ENCODE peak calls at places on chromosome 10, in eight cellular contexts. Q is A549, R is heart left ventricle, G is upper lobe of right lung, M is psoas muscle, H is fibroblast of lung, U is IMR-90, T is heart right ventricle. K is an unnamed sample.

GRCh38 chr10:13997650-13998049 is 333.1 kb downstream of the FRMD4A start:
- DNase-seq in Q (no peak), G (no peak), U (no peak), H (no peak), M (no peak), R (no peak), T (no peak), K (peak; percentile 40)

GRCh38 chr10:103816431-103816830 is 38.9 kb downstream of the SH3PXD2A start:
- DNase-seq in T (no peak), G (no peak), H (peak; percentile 75), Q (no peak), R (no peak), M (no peak), U (peak; percentile 62), K (no peak)

GRCh38 chr10:69358148-69358795 is 58.4 kb downstream of the TACR2 start:
- DNase-seq in T (no peak), H (no peak), U (no peak), R (no peak), Q (no peak), G (no peak), M (no peak), K (no peak)

GRCh38 chr10:100403734-100404133 is 56.7 kb downstream of the SCD start:
- DNase-seq in Q (no peak), T (no peak), R (no peak), M (no peak), G (no peak), H (no peak), U (no peak), K (no peak)

GRCh38 chr10:133458021-133458709 is 4.4 kb downstream of the SCART1 start:
- DNase-seq in T (no peak), H (no peak), Q (no peak), R (no peak), G (no peak), U (no peak), M (no peak), K (peak; percentile 38)

GRCh38 chr10:113424304-113424721 is 128.5 kb upstream of the HABP2 start:
- DNase-seq in U (no peak), G (no peak), Q (no peak), T (no peak), R (no peak), M (peak; percentile 38), H (no peak), K (no peak)

GRCh38 chr10:30984563-30985328 is 46.9 kb downstream of the ZNF438 start:
- DNase-seq in H (peak; percentile 56), R (no peak), M (no peak), Q (no peak), T (no peak), G (no peak), U (no peak), K (no peak)

GRCh38 chr10:77168861-77169260 is 468.7 kb downstream of the KCNMA1 start:
- DNase-seq in R (no peak), M (no peak), U (no peak), G (no peak), H (no peak), T (no peak), Q (no peak), K (no peak)

GRCh38 chr10:94123253-94123995 is 129.7 kb downstream of the PLCE1 start:
- DNase-seq in M (no peak), U (peak; percentile 93), G (no peak), R (no peak), Q (peak; percentile 70), H (peak; percentile 93), T (no peak), K (no peak)

GRCh38 chr10:26446258-26446657 is 8.1 kb downstream of the APBB1IP start:
- DNase-seq in H (no peak), Q (no peak), U (no peak), R (no peak), T (no peak), M (no peak), G (no peak), K (no peak)

GRCh38 chr10:26448706-26449435 is 10.7 kb downstream of the APBB1IP start:
- DNase-seq in U (no peak), M (no peak), G (no peak), Q (no peak), T (no peak), H (no peak), R (no peak), K (no peak)

GRCh38 chr10:26445411-26446031 is 7.4 kb downstream of the APBB1IP start:
- DNase-seq in Q (no peak), H (no peak), U (no peak), G (no peak), T (no peak), R (no peak), M (no peak), K (no peak)

GRCh38 chr10:26449726-26450125 is 11.6 kb downstream of the APBB1IP start:
- DNase-seq in Q (no peak), M (no peak), U (no peak), G (no peak), R (no peak), H (no peak), T (no peak), K (no peak)

GRCh38 chr10:26448292-26448691 is 10.2 kb downstream of the APBB1IP start:
- DNase-seq in Q (no peak), H (no peak), U (no peak), R (no peak), T (no peak), G (no peak), M (no peak), K (no peak)
- H3K4me1 ChIP-seq in Q (no peaks in the 10 kb centered on the region), H (no peaks in the 10 kb centered on the region), U (no peaks in the 10 kb centered on the region), R (no peaks in the 10 kb centered on the region), T (no peaks in the 10 kb centered on the region), G (no peaks in the 10 kb centered on the region), M (no peaks in the 10 kb centered on the region), K (no peaks in the 10 kb centered on the region)

DNA sequence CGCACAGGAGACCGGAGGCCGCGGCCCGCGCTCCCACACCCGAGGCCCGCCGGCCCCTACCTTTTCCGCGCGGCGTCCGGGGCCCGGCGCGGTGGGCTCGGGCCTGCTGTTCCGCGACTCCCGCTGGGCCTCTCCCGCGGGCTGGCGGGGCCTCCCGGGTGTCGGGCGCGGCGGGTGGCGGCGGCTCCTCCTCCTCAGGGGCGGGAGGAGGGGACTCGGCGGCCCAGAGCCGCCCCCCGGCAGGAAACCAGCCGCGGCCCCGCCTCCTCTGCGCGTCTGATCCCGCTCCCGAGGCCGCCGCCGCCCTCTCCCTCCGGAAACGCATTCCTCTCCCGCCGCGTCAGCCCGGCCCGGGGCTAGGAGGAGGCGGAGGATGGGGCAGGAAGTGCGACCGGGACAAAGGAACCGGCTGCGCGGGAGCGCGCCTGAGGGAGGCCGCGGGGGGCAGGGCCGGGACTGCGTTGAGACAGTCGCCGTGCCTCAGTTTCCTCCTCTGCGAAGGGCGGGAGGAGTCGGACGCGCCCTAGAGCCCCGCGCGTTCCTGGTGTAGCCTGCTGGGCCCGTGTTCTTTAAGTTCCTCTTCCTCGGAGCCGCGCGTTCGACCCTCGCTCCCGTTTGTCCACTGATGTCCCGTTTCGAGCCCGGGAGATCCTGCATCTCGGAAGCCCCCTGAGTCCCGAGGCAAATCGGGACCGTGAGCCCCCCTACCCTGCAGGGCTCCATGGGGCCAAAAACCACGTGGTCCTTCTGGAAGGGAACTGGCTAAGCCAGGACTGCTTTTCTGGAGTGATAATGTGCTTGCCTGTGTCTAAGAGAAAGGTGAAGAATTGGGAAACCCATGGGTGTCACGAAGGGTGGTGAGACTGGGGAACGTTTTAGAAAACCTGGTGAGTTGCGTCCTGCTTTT is at the start of gene ITGB1:
- DNase-seq in R (peak; percentile 99), H (peak; percentile 96), T (peak; percentile 97), U (peak; percentile 95), G (peak; percentile 99), M (peak; percentile 98), Q (peak; percentile 57), K (peak; percentile 96)
- TF ChIP-seq CTCF in R (no peak), H (no peak), T (no peak), U (no peak), G (no peak), M (no peak), Q (no peak), K (no peak)

GRCh38 chr10:5958680-5959079 is 18.7 kb downstream of the IL15RA start:
- DNase-seq in R (no peak), Q (no peak), M (no peak), H (no peak), G (no peak), T (no peak), U (peak; percentile 56), K (no peak)

GRCh38 chr10:5959116-5959515 is 18.2 kb downstream of the IL15RA start:
- DNase-seq in R (no peak), M (no peak), H (no peak), G (peak; percentile 27), Q (no peak), U (no peak), T (no peak), K (no peak)

GRCh38 chr10:5960070-5960972 is 17.0 kb downstream of the IL15RA start:
- DNase-seq in G (peak; percentile 46), H (peak; percentile 76), T (no peak), Q (no peak), R (peak; percentile 10), U (peak; percentile 73), M (no peak), K (no peak)

GRCh38 chr10:5958077-5958476 is 19.3 kb downstream of the IL15RA start:
- DNase-seq in R (no peak), G (no peak), U (peak; percentile 95), Q (no peak), H (peak; percentile 61), T (no peak), M (no peak), K (no peak)

GRCh38 chr10:5959581-5960069 is 17.7 kb downstream of the IL15RA start:
- DNase-seq in M (no peak), R (peak; percentile 13), Q (no peak), G (no peak), U (no peak), T (no peak), H (no peak), K (no peak)
- H3K4me1 ChIP-seq in M (no peaks in the 10 kb centered on the region), R (no peaks in the 10 kb centered on the region), Q (peaks cover 13% of the 10 kb centered on the region), G (peaks cover 5% of the 10 kb centered on the region), U (peaks cover 18% of the 10 kb centered on the region), T (no peaks in the 10 kb centered on the region), H (no peaks in the 10 kb centered on the region), K (no peaks in the 10 kb centered on the region)

DNA sequence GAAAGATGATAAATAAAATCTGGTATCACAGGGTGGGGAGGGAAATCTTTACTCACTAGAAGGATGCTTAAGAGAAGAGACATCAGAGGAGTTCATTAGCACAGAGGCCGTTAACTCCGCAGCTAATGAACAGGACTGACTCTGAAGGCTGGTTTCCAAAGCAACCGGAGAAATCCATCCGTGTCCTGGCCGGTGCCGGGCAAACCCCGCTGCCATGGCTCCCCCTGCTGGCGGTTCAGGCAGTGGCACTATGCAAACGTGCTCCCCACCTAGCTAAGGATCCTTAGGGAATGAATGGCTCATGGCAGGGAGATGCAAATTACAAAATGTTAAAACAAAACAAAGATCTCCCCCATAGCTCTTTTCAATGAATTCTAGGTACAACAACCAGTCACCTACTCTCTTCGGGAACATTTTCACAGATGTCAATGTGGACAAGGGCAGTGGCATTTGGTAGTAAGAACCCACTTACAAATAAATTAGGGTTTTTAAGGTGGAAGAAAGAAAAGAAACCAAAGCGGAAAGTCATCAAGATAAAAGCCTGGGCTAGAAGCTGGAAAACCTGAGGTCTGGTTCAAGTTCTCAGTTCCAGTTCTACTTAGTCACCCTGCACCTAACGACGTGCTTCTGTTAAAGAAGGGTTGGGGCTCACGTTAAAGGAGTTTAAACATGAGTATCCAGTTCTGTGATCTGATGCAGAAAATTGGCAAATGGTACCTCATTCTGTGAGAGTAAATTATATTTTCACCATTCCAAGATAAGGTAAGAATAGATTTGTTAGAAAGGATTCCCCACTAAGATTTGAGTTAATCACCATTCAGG is 138.2 kb downstream of the SVIL start:
- DNase-seq in G (peak; percentile 86), Q (peak; percentile 73), M (peak; percentile 76), U (peak; percentile 61), R (peak; percentile 72), T (peak; percentile 66), H (peak; percentile 52), K (peak; percentile 78)
- TF ChIP-seq CTCF in G (peak; percentile 97), Q (peak; percentile 87), M (peak; percentile 89), U (peak; percentile 94), R (peak; percentile 93), T (peak; percentile 97), H (peak; percentile 97), K (peak; percentile 93)

K was measured in right atrium auricular region.